ENCODE peak calls at places on chromosome 22, in eight cellular contexts. W is neural progenitor cell, B is IMR-90, G is OCI-LY7, K is neuronal stem cell, T is keratinocyte, F is PC-3, I is astrocyte. N is an unnamed sample. For H3K36me3, the result is how much of the 10 kb centered on the place peaks cover.

GRCh38 chr22:38799265-38800002 is 5.5 kb upstream of the DNAL4 start:
- DNase-seq in T (peak), I (no peak), W (no peak), K (no peak), G (no peak), B (peak), F (no peak), N (no peak)

GRCh38 chr22:20002098-20002497 is 14.5 kb downstream of the ARVCF start:
- DNase-seq in T (no peak), F (no peak), K (no peak), W (no peak), G (no peak), B (no peak), I (no peak), N (no peak)

GRCh38 chr22:27718186-27719032 is 83.1 kb downstream of the MN1 start:
- DNase-seq in T (peak), W (no peak), G (no peak), K (no peak), B (peak), F (peak), I (peak), N (peak)

GRCh38 chr22:25008666-25009065 is 56.1 kb downstream of the KIAA1671 start:
- DNase-seq in T (no peak), B (no peak), I (no peak), K (no peak), W (no peak), F (peak), G (no peak), N (peak)

GRCh38 chr22:29260601-29261315 is 7.0 kb downstream of the RHBDD3 start:
- DNase-seq in I (no peak), B (no peak), G (no peak), W (no peak), F (no peak), T (no peak), K (no peak), N (no peak)

GRCh38 chr22:20249797-20250354 is 18.2 kb downstream of the RTN4R start:
- DNase-seq in W (no peak), B (peak), I (peak), F (no peak), K (no peak), G (no peak), T (no peak), N (peak)

GRCh38 chr22:29308148-29308790 is 1.8 kb downstream of the GAS2L1 start:
- DNase-seq in W (no peak), I (no peak), G (no peak), B (no peak), K (no peak), T (no peak), F (no peak), N (peak)

GRCh38 chr22:23187201-23187600 is 6.9 kb downstream of the BCR start:
- DNase-seq in B (no peak), K (no peak), I (no peak), T (no peak), F (no peak), W (no peak), G (no peak), N (no peak)

GRCh38 chr22:48072777-48073176 is 1310.3 kb downstream of the TBC1D22A start:
- DNase-seq in F (no peak), I (no peak), K (peak), B (no peak), W (peak), G (peak), T (no peak), N (no peak)

GRCh38 chr22:41862530-41863266 is 29.8 kb downstream of the SREBF2 start:
- DNase-seq in W (no peak), B (peak), I (peak), F (no peak), G (peak), T (no peak), K (no peak), N (no peak)

GRCh38 chr22:27686534-27686933 is 115.0 kb downstream of the MN1 start:
- DNase-seq in I (peak), F (no peak), G (no peak), W (no peak), T (no peak), K (no peak), B (peak), N (no peak)

GRCh38 chr22:17331690-17332089 is 37.6 kb upstream of the CECR2 start:
- DNase-seq in F (no peak), G (no peak), I (no peak), W (no peak), K (no peak), B (no peak), T (no peak), N (no peak)

GRCh38 chr22:38843201-38843715 is 570 bp downstream of the NPTXR start:
- DNase-seq in W (peak), G (no peak), B (peak), F (peak), I (peak), T (no peak), K (peak), N (peak)

GRCh38 chr22:18122254-18122554 is 11.6 kb downstream of the TUBA8 start:
- DNase-seq in K (no peak), T (no peak), F (no peak), I (no peak), G (no peak), W (no peak), B (no peak), N (no peak)

GRCh38 chr22:29820941-29821789 is 16.9 kb downstream of the ASCC2 start:
- DNase-seq in W (no peak), F (peak), B (peak), I (peak), G (no peak), T (peak), K (no peak), N (peak)

GRCh38 chr22:28034760-28035401 is 115.8 kb upstream of the PITPNB start:
- DNase-seq in B (peak), W (no peak), K (no peak), I (peak), G (no peak), T (no peak), F (peak), N (no peak)

GRCh38 chr22:42077486-42078125 is 1.9 kb upstream of the SMDT1 start:
- DNase-seq in T (no peak), G (no peak), K (no peak), B (no peak), I (no peak), W (no peak), F (no peak), N (no peak)

GRCh38 chr22:50697667-50698506 is 25.3 kb downstream of the SHANK3 start:
- DNase-seq in W (no peak), T (no peak), K (no peak), B (no peak), F (no peak), G (no peak), I (no peak), N (no peak)

GRCh38 chr22:42655693-42656092 is 6.5 kb upstream of the CYB5R3 start:
- DNase-seq in F (no peak), B (no peak), I (no peak), G (peak), W (no peak), K (no peak), T (no peak), N (no peak)

GRCh38 chr22:19802881-19803735 is 42.5 kb downstream of the TBX1 start:
- DNase-seq in I (no peak), B (no peak), K (no peak), F (no peak), W (no peak), T (no peak), G (no peak), N (no peak)

GRCh38 chr22:26466196-26466595 is 17.4 kb downstream of the HPS4 start:
- DNase-seq in B (no peak), I (no peak), K (no peak), F (no peak), G (no peak), W (no peak), T (no peak), N (no peak)
- H3K36me3 ChIP-seq in B (half or more), I (under half), K (half or more), F (under half), G (half or more), W (under half), T (under half), N (under half)

DNA sequence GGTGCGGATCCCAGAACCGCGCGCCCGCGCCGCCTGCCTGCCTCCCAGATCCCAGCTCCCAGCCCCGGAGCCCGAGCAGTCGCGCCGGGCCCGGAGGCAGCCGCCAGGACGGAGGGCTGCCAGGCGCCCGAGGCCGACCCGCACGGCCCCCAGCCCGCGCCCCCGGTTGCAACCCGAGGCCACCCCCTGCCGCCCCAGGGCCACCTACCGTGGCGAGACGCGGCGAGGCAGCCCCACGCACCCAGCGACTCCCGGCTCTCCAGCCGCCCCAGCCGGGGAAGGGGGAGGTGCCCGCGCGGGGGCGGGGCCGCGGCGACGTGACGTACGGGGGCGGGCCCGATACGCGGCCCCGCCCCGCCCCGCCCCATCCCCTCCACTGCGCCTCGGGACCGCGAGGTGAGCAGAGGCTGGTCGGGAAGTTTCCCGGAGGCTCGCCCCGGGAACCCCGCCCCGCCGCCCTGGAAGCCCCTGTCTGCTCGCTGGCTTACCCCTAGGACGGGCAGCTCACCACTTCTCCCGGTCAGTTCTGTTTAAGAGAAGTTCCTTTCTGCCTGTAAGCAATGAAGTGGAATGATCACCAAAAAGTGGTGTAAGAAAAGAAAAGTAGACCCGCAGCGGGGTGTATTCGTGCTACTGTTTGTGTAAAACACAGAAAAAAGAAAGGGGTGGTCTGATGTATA is at the start of gene TPST2:
- DNase-seq in I (peak), B (peak), F (peak), K (peak), G (peak), T (no peak), W (peak), N (peak)
- H2AFZ ChIP-seq in I (peak), B (peak), F (peak), K (peak), G (peak), T (peak), W (peak), N (peak)

GRCh38 chr22:21964234-21964633 is 11.6 kb upstream of the PPM1F start:
- DNase-seq in I (no peak), W (no peak), T (no peak), B (no peak), F (no peak), G (no peak), K (no peak), N (no peak)

GRCh38 chr22:21965762-21966288 is 13.2 kb upstream of the PPM1F start:
- DNase-seq in G (no peak), W (no peak), T (no peak), K (no peak), F (no peak), B (no peak), I (no peak), N (no peak)

GRCh38 chr22:21963286-21963685 is 10.6 kb upstream of the PPM1F start:
- DNase-seq in F (no peak), K (no peak), G (no peak), T (no peak), B (no peak), W (no peak), I (no peak), N (no peak)

GRCh38 chr22:21963790-21964211 is 11.2 kb upstream of the PPM1F start:
- DNase-seq in F (no peak), K (no peak), B (no peak), T (no peak), W (no peak), I (no peak), G (no peak), N (no peak)

GRCh38 chr22:21964918-21965484 is 12.4 kb upstream of the PPM1F start:
- DNase-seq in F (no peak), I (no peak), W (no peak), K (no peak), T (no peak), B (no peak), G (no peak), N (no peak)
- H3K36me3 ChIP-seq in F (under half), I (under half), W (under half), K (half or more), T (under half), B (half or more), G (half or more), N (under half)

GRCh38 chr22:46789992-46790391 is 27.5 kb downstream of the TBC1D22A start:
- DNase-seq in G (no peak), K (no peak), F (no peak), B (no peak), I (peak), W (no peak), T (no peak), N (no peak)

GRCh38 chr22:46793497-46793896 is 31.0 kb downstream of the TBC1D22A start:
- DNase-seq in K (no peak), T (no peak), I (no peak), B (no peak), G (no peak), F (no peak), W (no peak), N (no peak)

GRCh38 chr22:46792061-46792796 is 29.8 kb downstream of the TBC1D22A start:
- DNase-seq in F (no peak), B (no peak), I (no peak), T (no peak), W (no peak), G (no peak), K (no peak), N (no peak)

GRCh38 chr22:46792841-46793261 is 30.4 kb downstream of the TBC1D22A start:
- DNase-seq in G (no peak), T (no peak), F (no peak), K (no peak), B (no peak), W (no peak), I (no peak), N (no peak)

DNA sequence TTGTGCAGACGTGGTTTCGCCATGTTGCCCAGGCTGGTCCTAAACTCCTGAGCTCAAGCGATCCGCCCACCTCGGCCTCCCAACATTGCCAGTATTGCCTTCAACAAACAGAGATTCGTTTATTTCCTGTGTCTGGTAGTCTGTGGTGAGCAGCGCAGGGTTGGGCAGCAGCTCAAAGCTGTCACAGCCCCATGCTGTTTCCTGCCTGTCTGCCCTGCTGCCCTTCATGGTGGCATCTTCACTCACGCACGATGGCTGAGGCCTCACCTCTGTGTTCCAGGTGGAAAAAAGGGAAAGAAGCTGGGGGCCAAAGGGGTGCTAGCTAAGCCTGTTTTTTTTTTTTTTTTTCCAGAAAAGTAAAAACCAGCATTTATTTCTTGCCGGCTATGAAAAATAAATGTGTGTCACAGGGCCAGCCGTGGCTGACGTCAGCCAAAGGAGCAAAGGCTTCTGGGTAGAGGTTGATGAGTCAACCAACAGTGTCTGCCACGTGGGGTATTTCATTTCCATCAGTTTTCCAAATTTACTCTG is 28.8 kb downstream of the TBC1D22A start:
- DNase-seq in W (no peak), B (peak), I (peak), K (no peak), G (no peak), F (no peak), T (no peak), N (no peak)
- H2AFZ ChIP-seq in W (no peak), B (peak), I (peak), K (no peak), G (no peak), F (no peak), T (no peak), N (no peak)

DNA sequence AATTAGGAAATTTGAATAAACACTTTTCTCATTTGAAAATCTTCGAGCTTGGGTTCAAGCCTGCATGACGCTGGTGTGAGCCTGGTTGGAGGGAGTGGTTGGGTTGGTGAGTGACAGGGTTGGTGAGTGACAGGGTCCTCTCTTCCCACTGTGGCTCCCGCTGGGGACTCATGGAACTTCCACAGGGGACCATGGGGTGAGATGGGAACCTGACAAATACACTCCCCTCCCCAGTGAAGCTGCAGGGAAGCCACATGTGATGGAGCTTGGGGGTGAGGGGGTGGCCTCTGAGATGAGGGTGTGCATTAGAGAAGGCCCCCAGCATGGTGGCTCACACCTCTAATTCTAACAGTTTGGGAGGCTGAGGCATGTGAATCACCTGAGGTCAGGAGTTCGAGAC is 66.8 kb downstream of the RTL6 start:
- DNase-seq in T (no peak), W (no peak), B (no peak), F (no peak), K (no peak), I (no peak), G (no peak), N (no peak)
- H3K36me3 ChIP-seq in T (under half), W (under half), B (under half), F (under half), K (under half), I (under half), G (under half), N (under half)

DNA sequence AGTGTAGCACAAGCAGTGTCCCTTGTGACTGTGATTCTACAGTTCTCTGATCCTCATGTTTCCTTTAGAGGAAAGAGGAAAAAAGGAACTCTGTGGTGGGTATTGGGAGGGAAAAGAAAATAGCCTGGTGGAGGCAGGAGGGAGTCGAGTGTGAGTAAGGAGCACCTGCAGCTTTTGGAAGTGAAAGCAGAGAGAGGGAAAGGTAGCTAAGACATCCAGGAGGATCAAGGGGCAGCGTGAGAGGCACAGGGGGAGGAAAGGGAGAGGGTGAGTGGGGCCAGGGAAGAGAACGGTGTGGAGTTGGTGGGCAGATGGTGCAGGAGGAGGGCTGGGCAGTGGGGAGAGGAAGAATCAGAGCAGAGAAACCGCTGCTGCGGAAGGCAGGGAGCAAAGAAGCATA is 12.5 kb downstream of the TMA7B start:
- DNase-seq in T (no peak), K (no peak), W (no peak), I (no peak), F (no peak), G (no peak), B (no peak), N (no peak)
- H2AFZ ChIP-seq in T (no peak), K (no peak), W (peak), I (no peak), F (no peak), G (no peak), B (no peak), N (no peak)